ENCODE peak calls at places on chromosomes 2 and 18, in eight cellular contexts. G is left lung, U is Peyer's patch, S is pancreas, X is PC-3, V is foreskin fibroblast, M is bronchial epithelial cell, N is Panc1. I is an unnamed sample.

GRCh38 chr2:214742119-214742518 is 67.4 kb downstream of the BARD1 start:
- DNase-seq in U (no peak), S (no peak), V (no peak), G (no peak), X (no peak), N (no peak), M (no peak), I (no peak)

GRCh38 chr18:23725827-23726661 is 36.8 kb downstream of the LAMA3 start:
- DNase-seq in M (no peak), G (no peak), S (no peak), N (no peak), U (no peak), X (no peak), V (no peak), I (no peak)

GRCh38 chr2:120740765-120741513 is 5.3 kb downstream of the GLI2 start:
- DNase-seq in U (no peak), M (no peak), V (no peak), X (no peak), S (no peak), N (no peak), G (no peak), I (no peak)

GRCh38 chr2:85998071-85998991 is 107.4 kb downstream of the POLR1A start:
- DNase-seq in G (peak), X (no peak), V (peak), S (no peak), U (no peak), M (no peak), N (no peak), I (peak)

GRCh38 chr18:49231541-49231940 is 228.9 kb downstream of the DYM start:
- DNase-seq in M (no peak), X (no peak), N (no peak), V (no peak), G (no peak), U (no peak), S (no peak), I (no peak)

GRCh38 chr2:98478861-98479770 is 34.5 kb downstream of the INPP4A start:
- DNase-seq in U (no peak), X (no peak), N (no peak), S (no peak), V (no peak), G (no peak), M (no peak), I (no peak)

GRCh38 chr2:207091175-207091574 is 74.6 kb downstream of the KLF7 start:
- DNase-seq in V (no peak), N (no peak), U (no peak), S (no peak), M (no peak), G (no peak), X (no peak), I (peak)

GRCh38 chr2:1717129-1717528 is 27.2 kb downstream of the PXDN start:
- DNase-seq in U (no peak), N (no peak), G (no peak), S (no peak), V (no peak), X (peak), M (peak), I (peak)

GRCh38 chr2:234169676-234170075 is 119.2 kb downstream of the SPP2 start:
- DNase-seq in X (no peak), S (no peak), U (no peak), V (no peak), N (no peak), M (no peak), G (no peak), I (no peak)

GRCh38 chr18:9916067-9916684 is 2.4 kb downstream of the VAPA start:
- DNase-seq in S (no peak), G (no peak), V (no peak), X (peak), U (no peak), N (no peak), M (peak), I (peak)

GRCh38 chr18:28007841-28008240 is 169.1 kb downstream of the CDH2 start:
- DNase-seq in G (no peak), U (no peak), M (no peak), X (peak), S (no peak), N (no peak), V (no peak), I (peak)

GRCh38 chr2:53600835-53601234 is 166.8 kb upstream of the CHAC2 start:
- DNase-seq in S (no peak), U (no peak), V (no peak), X (no peak), M (peak), N (no peak), G (peak), I (no peak)

DNA sequence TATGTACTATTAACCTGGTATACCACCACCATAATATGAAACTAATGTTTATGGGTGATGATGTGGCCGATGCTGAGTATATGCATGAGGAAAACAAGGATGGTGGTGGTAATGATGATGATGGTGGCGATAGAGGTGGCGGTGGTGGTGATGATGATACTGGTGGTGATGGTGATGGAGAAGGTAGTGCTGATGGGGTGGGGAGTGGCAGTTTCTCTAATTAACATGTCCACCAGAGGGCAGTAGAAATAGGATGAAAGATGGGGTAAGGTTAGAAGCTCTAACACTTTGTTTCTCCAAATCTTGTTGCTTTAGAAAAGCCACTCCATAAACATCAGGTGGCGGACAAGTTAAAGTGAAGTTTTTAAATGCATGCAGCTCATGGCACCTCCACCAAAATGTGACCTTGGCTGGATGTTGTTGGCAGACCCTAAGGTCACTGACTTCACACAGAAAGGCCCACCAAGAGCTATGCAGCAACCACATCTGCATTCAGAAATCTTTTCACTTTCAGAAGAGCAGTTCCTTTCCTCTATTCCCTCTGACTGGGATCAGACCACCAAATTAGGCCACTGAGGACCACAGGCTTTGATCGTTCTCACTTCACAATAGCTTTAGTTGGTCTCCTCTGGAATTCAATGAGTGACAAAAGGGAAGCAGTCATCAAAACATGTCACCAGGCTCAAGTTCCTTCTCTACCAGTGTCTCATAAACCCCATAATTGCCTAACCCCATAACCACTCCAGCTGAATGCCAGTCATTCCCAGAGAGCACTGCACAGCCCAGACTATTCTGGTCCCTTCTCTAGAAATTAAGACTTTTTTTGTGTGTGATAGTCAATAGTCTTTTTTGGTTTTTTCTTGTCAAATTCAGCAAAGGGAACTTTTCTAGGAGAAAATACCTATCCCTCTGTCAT is 7.5 kb upstream of the BCL11A start:
- DNase-seq in G (no peak), U (no peak), N (no peak), V (no peak), M (peak), X (peak), S (no peak), I (peak)
- TF ChIP-seq CTCF in G (peak), U (peak), N (peak), V (peak), M (peak), X (peak), S (peak), I (peak)

GRCh38 chr2:174334781-174335604 is at the start of gene SP9:
- DNase-seq in V (peak), N (no peak), G (no peak), M (no peak), S (no peak), U (peak), X (no peak), I (peak)
- H3K4me3 ChIP-seq in V (peak), N (peak), G (peak), M (no peak), S (no peak), U (peak), X (peak), I (no peak)

GRCh38 chr2:41870948-41871522 is 176.8 kb upstream of the PKDCC start:
- DNase-seq in N (no peak), V (no peak), M (no peak), G (no peak), X (no peak), S (no peak), U (no peak), I (no peak)
- TF ChIP-seq CTCF in N (no peak), V (peak), M (no peak), G (no peak), X (no peak), S (no peak), U (no peak), I (peak)

DNA sequence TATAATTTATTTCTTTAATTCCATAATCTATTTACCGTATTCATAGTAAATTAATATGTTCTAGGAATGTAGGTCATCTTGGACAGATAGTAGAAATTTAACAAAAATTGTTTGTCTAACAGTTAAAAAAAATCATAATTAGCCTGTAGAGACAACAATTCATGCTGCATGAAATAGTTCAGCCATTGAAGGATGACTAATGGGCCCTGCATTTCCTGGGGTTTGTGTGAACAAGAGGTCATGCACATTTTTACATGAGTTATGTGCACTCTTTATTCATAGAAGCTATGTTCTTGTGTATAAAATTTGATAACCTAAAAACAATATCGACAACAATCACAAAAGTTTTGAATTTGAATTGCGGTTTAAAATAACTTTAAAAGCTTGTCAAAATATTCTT is 1663.6 kb downstream of the SUCLG1 start:
- DNase-seq in M (peak), U (no peak), G (no peak), S (no peak), N (peak), V (peak), X (peak), I (peak)
- H3K4me3 ChIP-seq in M (no peak), U (no peak), G (no peak), S (no peak), N (no peak), V (no peak), X (peak), I (no peak)

DNA sequence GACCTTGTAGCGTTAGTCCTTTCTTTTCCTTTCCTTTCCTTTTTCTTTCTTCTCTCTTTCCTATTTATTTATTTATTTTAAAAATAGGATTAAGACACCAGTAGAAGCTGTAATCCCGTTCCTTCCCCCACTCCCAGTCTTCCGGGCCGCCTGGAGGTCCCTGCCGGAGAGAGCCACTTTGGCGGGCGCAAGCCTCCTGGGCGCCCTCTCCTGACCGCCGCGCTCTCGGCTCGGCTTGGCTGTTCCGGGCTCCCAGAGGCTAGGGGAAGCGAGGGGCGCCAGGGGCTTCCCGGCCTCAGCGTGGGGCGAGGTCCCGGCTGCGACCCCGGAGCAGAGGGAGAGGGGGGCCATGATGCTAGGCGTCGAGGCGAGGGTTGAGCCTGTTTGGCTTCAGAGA is 10.9 kb downstream of the MEIS1 start:
- DNase-seq in N (no peak), G (no peak), S (peak), X (no peak), V (peak), M (no peak), U (no peak), I (no peak)
- TF ChIP-seq CTCF in N (no peak), G (no peak), S (no peak), X (no peak), V (no peak), M (no peak), U (no peak), I (no peak)

DNA sequence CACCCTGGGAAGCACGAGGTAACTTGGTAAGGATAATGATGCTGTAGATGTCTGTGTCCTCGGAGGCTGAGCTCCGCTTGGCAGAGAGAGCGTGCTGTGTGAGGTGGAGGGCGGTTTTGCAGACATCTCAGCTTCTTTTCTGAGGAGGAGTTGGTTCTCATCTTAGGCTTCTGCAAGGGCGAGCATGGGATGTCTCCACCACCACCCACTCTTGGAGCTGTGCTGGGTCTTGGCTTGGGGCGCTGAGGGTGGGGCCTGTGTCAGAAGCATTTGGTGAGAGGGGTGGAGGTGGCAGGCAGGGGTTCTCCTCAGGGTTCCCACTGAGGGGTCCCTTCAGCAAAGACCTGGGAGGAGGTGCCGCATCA is 9.2 kb downstream of the OXER1 start:
- DNase-seq in S (no peak), N (no peak), M (no peak), V (peak), G (no peak), U (no peak), X (no peak), I (no peak)
- H3K4me3 ChIP-seq in S (no peak), N (no peak), M (no peak), V (no peak), G (no peak), U (no peak), X (no peak), I (no peak)

DNA sequence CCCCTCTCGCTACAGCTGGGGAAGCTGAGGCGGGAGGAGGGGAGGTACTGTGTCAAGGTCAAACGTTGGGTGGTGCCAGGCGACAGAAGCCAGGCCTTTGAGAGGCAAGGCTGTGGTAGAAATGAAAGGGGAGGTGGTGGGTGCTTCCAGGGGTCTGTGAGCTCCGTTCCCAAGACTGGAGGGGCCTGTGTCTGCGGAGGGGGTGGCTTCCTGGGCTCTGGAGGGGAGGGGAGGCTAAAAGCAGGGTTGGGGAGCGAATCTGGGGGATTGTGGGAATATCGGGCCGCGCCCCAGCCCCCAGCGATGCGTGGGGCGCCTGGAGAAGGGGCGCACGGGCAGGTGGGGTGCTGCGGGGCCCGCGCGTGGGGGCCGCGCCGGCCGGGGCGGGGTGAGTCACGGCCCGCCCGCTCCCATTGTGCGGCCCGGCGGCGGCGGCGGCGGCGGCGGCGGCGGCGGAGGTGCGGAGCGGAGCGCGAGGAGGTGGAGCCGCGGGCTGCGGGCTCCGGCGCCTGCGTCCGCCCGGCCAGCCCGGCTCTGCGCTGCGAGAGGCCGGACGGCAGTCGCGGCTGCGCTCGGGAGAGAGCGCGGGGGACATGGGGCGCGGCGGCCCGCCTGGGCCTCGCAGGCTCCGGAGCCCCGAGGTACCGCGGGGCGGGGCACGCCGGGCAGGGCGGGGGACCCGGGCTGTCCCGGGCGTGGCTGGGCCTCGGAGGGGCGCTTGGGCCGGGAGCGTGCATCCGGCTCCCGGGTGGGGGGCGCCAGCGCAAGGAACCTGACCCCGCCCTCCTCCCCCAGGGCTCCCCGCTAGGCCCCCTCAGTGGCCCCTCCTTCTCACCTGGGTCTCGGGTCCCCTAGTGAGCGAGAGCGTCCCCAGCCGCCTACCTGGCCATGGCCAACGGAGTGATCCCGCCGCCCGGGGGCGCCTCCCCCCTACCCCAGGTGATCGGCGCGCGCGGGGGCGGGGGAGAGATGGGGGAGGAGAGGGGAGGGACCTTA is at the start of gene SLC4A3:
- DNase-seq in S (no peak), M (no peak), U (peak), N (no peak), X (peak), G (no peak), V (peak), I (peak)
- TF ChIP-seq CTCF in S (no peak), M (no peak), U (no peak), N (no peak), X (peak), G (no peak), V (no peak), I (no peak)

GRCh38 chr2:239290618-239291504 is 110.0 kb downstream of the HDAC4 start:
- DNase-seq in V (no peak), N (no peak), S (peak), X (no peak), M (peak), U (peak), G (peak), I (no peak)
- H3K4me3 ChIP-seq in V (no peak), N (no peak), S (no peak), X (no peak), M (no peak), U (no peak), G (no peak), I (no peak)

I was measured in fibroblast of pulmonary artery.